ENCODE peak calls at places on chromosomes 12 and 14, in nine cellular contexts. U, G, S, N, F, X, B, K and I are unnamed samples.

GRCh38 chr12:32025906-32026305 is 66.7 kb downstream of the RESF1 start:
- DNase-seq in U (peak; percentile 35), G (no peak), S (no peak), N (no peak), F (no peak), X (no peak), B (peak; percentile 62), K (no peak), I (peak; percentile 24)

GRCh38 chr14:97571861-97572555 is 774.8 kb downstream of the VRK1 start:
- DNase-seq in U (no peak), G (no peak), S (no peak), N (peak; percentile 62), F (no peak), X (no peak), B (no peak), K (no peak), I (no peak)

GRCh38 chr12:102917026-102917787 is at the start of gene PAH:
- DNase-seq in U (peak; percentile 36), G (no peak), S (no peak), N (peak; percentile 85), F (no peak), X (no peak), B (peak; percentile 18), K (no peak), I (peak; percentile 22)

GRCh38 chr14:46973295-46973694 is 321.7 kb upstream of the RPL10L start:
- DNase-seq in U (no peak), G (no peak), S (no peak), N (no peak), F (no peak), X (no peak), B (no peak), K (no peak), I (no peak)

GRCh38 chr14:64074961-64075619 is 219.1 kb downstream of the ESR2 start:
- DNase-seq in U (no peak), G (no peak), S (no peak), N (no peak), F (no peak), X (peak; percentile 13), B (no peak), K (no peak), I (no peak)

GRCh38 chr12:54021432-54022013 is 6.7 kb upstream of the HOXC6 start:
- DNase-seq in U (no peak), G (no peak), S (no peak), N (peak; percentile 55), F (no peak), X (no peak), B (no peak), K (no peak), I (no peak)

GRCh38 chr14:80567905-80568512 is 356.7 kb upstream of the DIO2 start:
- DNase-seq in U (no peak), G (peak; percentile 89), S (no peak), N (no peak), F (no peak), X (peak; percentile 7), B (no peak), K (no peak), I (no peak)

GRCh38 chr12:5908251-5908650 is 36.8 kb downstream of the ANO2 start:
- DNase-seq in U (no peak), G (no peak), S (no peak), N (no peak), F (no peak), X (no peak), B (no peak), K (no peak), I (no peak)

GRCh38 chr12:69534389-69534822 is 50.9 kb upstream of the CCT2 start:
- DNase-seq in U (no peak), G (peak; percentile 100), S (peak; percentile 94), N (no peak), F (peak; percentile 26), X (peak; percentile 98), B (no peak), K (peak; percentile 69), I (peak; percentile 37)

GRCh38 chr14:73477618-73478266 is 13.0 kb upstream of the RIOX1 start:
- DNase-seq in U (no peak), G (no peak), S (no peak), N (no peak), F (no peak), X (no peak), B (no peak), K (no peak), I (peak; percentile 70)

GRCh38 chr12:52139579-52140062 is 52.2 kb downstream of the KRT80 start:
- DNase-seq in U (peak; percentile 40), G (no peak), S (no peak), N (no peak), F (no peak), X (no peak), B (no peak), K (no peak), I (no peak)

GRCh38 chr14:42378880-42379279 is 772.2 kb downstream of the LRFN5 start:
- DNase-seq in U (no peak), G (no peak), S (no peak), N (peak; percentile 23), F (no peak), X (no peak), B (no peak), K (no peak), I (no peak)

GRCh38 chr12:6697584-6698351 is 2.8 kb downstream of the PIANP start:
- DNase-seq in U (peak; percentile 44), G (no peak), S (peak; percentile 21), N (no peak), F (peak; percentile 41), X (no peak), B (no peak), K (no peak), I (peak; percentile 71)

GRCh38 chr14:76918751-76919421 is 92.7 kb downstream of the LRRC74A start:
- DNase-seq in U (no peak), G (peak; percentile 88), S (peak; percentile 96), N (peak; percentile 96), F (no peak), X (peak; percentile 96), B (peak; percentile 39), K (peak; percentile 98), I (no peak)
- TF ChIP-seq CTCF in U (no peak), G (no peak), S (no peak), N (no peak), F (peak; percentile 15), X (no peak), B (no peak), K (peak; percentile 11), I (peak; percentile 20)

GRCh38 chr14:106789318-106789717 is 1262.9 kb downstream of the TMEM121 start:
- DNase-seq in U (no peak), G (no peak), S (no peak), N (no peak), F (no peak), X (no peak), B (no peak), K (no peak), I (no peak)

GRCh38 chr14:106786697-106787096 is 1260.3 kb downstream of the TMEM121 start:
- DNase-seq in U (no peak), G (no peak), S (no peak), N (no peak), F (no peak), X (no peak), B (no peak), K (no peak), I (no peak)

GRCh38 chr14:106788534-106788933 is 1262.2 kb downstream of the TMEM121 start:
- DNase-seq in U (no peak), G (no peak), S (no peak), N (no peak), F (no peak), X (no peak), B (no peak), K (no peak), I (no peak)

GRCh38 chr14:106792543-106792942 is 1266.2 kb downstream of the TMEM121 start:
- DNase-seq in U (no peak), G (no peak), S (no peak), N (no peak), F (no peak), X (no peak), B (no peak), K (no peak), I (no peak)

GRCh38 chr14:106790189-106791036 is 1264.0 kb downstream of the TMEM121 start:
- DNase-seq in U (peak; percentile 82), G (no peak), S (no peak), N (peak; percentile 94), F (no peak), X (no peak), B (peak; percentile 86), K (no peak), I (peak; percentile 71)
- TF ChIP-seq CTCF in U (peak; percentile 94), G (peak; percentile 69), S (peak; percentile 23), N (peak; percentile 59), F (peak; percentile 30), X (peak; percentile 28), B (peak; percentile 85), K (peak; percentile 16), I (peak; percentile 91)

DNA sequence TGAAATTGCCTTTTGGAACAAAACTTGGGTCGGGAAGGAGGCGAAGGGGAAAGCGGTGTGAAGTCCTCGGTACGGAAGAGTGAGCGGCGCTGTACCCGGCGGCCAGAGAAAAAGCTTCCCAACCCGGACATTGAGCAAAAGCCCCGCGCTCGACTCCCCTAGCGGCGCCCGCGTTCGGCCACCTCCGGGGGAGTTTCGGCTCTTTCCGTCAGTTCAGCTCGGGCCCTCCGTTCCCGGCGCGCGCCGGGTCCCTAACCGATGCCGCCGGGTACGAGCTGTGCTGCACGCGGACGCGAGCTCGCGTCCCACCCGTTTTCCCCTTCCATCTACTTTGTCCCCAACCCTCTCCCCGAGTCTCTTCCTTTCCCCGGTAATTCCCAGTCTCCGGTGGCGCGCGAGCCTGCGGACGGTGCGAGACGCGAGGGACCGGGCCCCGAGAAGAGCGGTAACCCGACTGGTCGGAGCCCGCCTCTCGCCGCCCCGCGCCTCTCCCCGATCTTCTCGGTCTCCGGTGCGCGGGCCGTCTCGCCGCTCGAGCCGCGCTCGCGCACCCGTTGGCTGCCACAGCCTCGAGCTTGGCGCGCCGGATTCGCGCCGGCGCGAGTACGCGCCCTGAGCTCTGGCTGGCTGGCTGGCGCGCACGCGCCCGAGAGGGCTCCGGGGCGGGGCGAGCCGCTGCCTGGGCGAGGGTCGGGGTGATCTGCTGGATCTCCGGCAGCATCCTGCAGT is 446 bp upstream of the SPATS2 start:
- DNase-seq in U (peak; percentile 92), G (no peak), S (peak; percentile 61), N (peak; percentile 98), F (peak; percentile 93), X (peak; percentile 70), B (peak; percentile 83), K (peak; percentile 83), I (peak; percentile 96)
- TF ChIP-seq CTCF in U (peak; percentile 44), G (peak; percentile 0), S (peak; percentile 29), N (no peak), F (peak; percentile 35), X (peak; percentile 41), B (peak; percentile 6), K (peak; percentile 49), I (no peak)

DNA sequence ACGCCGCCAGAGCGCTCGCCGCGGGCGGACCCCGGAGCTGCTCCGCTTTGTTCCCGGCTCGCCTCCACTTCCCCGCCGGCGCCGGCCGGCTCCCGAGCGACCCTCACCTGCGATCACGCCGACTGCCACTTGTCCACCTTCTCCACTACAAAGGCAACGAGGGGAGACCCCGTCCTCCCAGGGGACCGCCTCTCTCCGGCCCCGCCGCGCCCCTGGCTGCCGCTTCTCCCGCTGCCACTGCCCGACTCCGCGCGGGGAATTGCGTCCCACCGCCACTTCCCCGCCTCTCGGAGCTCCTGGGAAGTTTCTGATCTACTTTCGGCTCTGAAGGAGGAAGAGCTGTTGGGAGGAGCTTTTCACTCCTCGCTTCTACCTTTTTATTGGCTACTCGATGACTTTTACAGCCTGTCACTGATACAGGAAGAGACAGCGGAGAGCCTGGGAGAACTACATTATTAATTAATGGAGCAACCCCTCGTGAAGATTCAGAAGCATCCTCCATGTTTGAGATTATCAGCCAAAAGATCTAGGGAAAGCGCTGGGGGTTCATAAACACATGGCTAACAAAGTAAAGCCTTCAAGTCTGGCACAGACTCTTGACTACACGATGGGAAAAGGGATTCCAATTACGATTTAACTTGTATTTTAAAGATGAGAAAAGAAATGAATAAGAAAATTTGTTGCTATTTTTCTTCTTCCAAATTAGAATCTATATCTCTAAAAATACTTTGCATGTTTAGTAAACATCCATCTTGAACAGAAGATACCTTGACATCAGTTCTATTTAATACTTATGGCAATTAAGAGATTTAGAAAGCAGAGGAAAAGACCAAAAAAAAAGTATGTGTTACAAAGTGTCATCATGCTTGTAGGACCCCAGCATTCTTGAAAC is at the start of gene BAZ1A:
- DNase-seq in U (peak; percentile 62), G (peak; percentile 76), S (peak; percentile 59), N (peak; percentile 90), F (peak; percentile 65), X (peak; percentile 51), B (peak; percentile 50), K (peak; percentile 67), I (peak; percentile 83)
- TF ChIP-seq CTCF in U (no peak), G (no peak), S (peak; percentile 13), N (no peak), F (peak; percentile 28), X (peak; percentile 32), B (no peak), K (no peak), I (no peak)